ENCODE peak calls at places on chromosomes 7 and 10, in nine cellular contexts. F is H9, L is HuH-7, M is astrocyte of the hippocampus, P is left ventricle myocardium inferior, S is HTR-8/SVneo, H is T1000, B is cardiac muscle cell, I is anterior cingulate cortex. D is an unnamed sample.

GRCh38 chr7:112280267-112280666 is 73.8 kb downstream of the ZNF277 start:
- DNase-seq in F (no peak), L (no peak), M (no peak), P (no peak), S (no peak), H (no peak), B (no peak), I (no peak), D (no peak)

GRCh38 chr7:47635091-47636090 is 53.5 kb upstream of the TNS3 start:
- DNase-seq in F (peak), L (peak), M (peak), P (no peak), S (peak), H (no peak), B (no peak), I (no peak), D (no peak)

GRCh38 chr10:100265821-100266485 is 1.5 kb downstream of the CWF19L1 start:
- DNase-seq in F (no peak), L (no peak), M (no peak), P (no peak), S (no peak), H (no peak), B (no peak), I (no peak), D (no peak)

GRCh38 chr7:128201690-128202085 is 39.4 kb upstream of the LEP start:
- DNase-seq in F (peak), L (no peak), M (no peak), P (no peak), S (no peak), H (no peak), B (no peak), I (no peak), D (no peak)

GRCh38 chr10:69130251-69130650 is 6.3 kb downstream of the VPS26A start:
- DNase-seq in F (no peak), L (no peak), M (peak), P (no peak), S (no peak), H (no peak), B (no peak), I (no peak), D (no peak)

GRCh38 chr7:40763319-40764287 is 628.8 kb downstream of the SUGCT start:
- DNase-seq in F (no peak), L (no peak), M (peak), P (no peak), S (no peak), H (no peak), B (peak), I (no peak), D (no peak)

GRCh38 chr7:150801946-150802771 is 1.6 kb downstream of the TMEM176A start:
- DNase-seq in F (no peak), L (no peak), M (no peak), P (no peak), S (no peak), H (no peak), B (no peak), I (no peak), D (no peak)

GRCh38 chr10:86583983-86584382 is 62.4 kb upstream of the WAPL start:
- DNase-seq in F (peak), L (peak), M (no peak), P (no peak), S (no peak), H (no peak), B (no peak), I (no peak), D (no peak)

GRCh38 chr7:93856319-93856718 is 34.2 kb downstream of the TFPI2 start:
- DNase-seq in F (no peak), L (no peak), M (peak), P (no peak), S (no peak), H (no peak), B (no peak), I (no peak), D (no peak)

GRCh38 chr7:99399597-99399996 is 8.8 kb downstream of the PDAP1 start:
- DNase-seq in F (no peak), L (no peak), M (no peak), P (no peak), S (no peak), H (no peak), B (no peak), I (no peak), D (no peak)

GRCh38 chr10:83373659-83374058 is 765.6 kb upstream of the GHITM start:
- DNase-seq in F (peak), L (no peak), M (peak), P (no peak), S (no peak), H (no peak), B (peak), I (no peak), D (no peak)

GRCh38 chr10:5831446-5831782 is 18.2 kb upstream of the GDI2 start:
- DNase-seq in F (no peak), L (no peak), M (no peak), P (no peak), S (no peak), H (no peak), B (no peak), I (no peak), D (no peak)

GRCh38 chr7:21193895-21194294 is 234.0 kb upstream of the SP4 start:
- DNase-seq in F (peak), L (peak), M (no peak), P (no peak), S (no peak), H (no peak), B (no peak), I (no peak), D (no peak)

GRCh38 chr7:101164071-101164840 is 1.1 kb downstream of the VGF start:
- DNase-seq in F (peak), L (peak), M (peak), P (no peak), S (no peak), H (peak), B (peak), I (no peak), D (peak)

GRCh38 chr10:68560201-68560915 is at the start of gene TET1:
- DNase-seq in F (peak), L (peak), M (peak), P (peak), S (peak), H (no peak), B (peak), I (no peak), D (peak)

GRCh38 chr7:14836571-14837189 is 65.9 kb downstream of the DGKB start:
- DNase-seq in F (peak), L (no peak), M (peak), P (peak), S (peak), H (no peak), B (peak), I (no peak), D (no peak)